ENCODE peak calls at places on chromosomes 4 and X, in seven cellular contexts. J, Y, W, V, G, E and H are unnamed samples.

GRCh38 chr4:93830090-93830818 is 1.7 kb downstream of the ATOH1 start:
- DNase-seq in J (no peak), Y (no peak), E (no peak), W (no peak), V (no peak), G (no peak), H (no peak)

GRCh38 chrX:23513121-23513520 is 154.2 kb upstream of the PRDX4 start:
- DNase-seq in G (no peak), J (no peak), Y (no peak), W (no peak), V (no peak), E (no peak), H (no peak)

GRCh38 chr4:148881860-148882643 is 439.8 kb upstream of the NR3C2 start:
- DNase-seq in E (no peak), G (no peak), V (no peak), W (no peak), Y (no peak), J (no peak), H (no peak)

GRCh38 chr4:8560265-8561047 is 19.7 kb upstream of the GPR78 start:
- DNase-seq in W (no peak), E (no peak), J (no peak), Y (no peak), G (no peak), V (no peak), H (no peak)

GRCh38 chr4:89929425-89930272 is 35.0 kb downstream of the MMRN1 start:
- DNase-seq in E (no peak), V (no peak), Y (no peak), J (no peak), W (peak; percentile 10), G (no peak), H (peak; percentile 23)

GRCh38 chr4:1232661-1233621 is 16.0 kb downstream of the CTBP1 start:
- DNase-seq in V (peak; percentile 61), E (no peak), W (no peak), J (no peak), Y (no peak), G (no peak), H (peak; percentile 70)

GRCh38 chr4:137390707-137391106 is 141.6 kb downstream of the PCDH18 start:
- DNase-seq in V (no peak), E (no peak), G (no peak), W (no peak), Y (no peak), J (no peak), H (no peak)

GRCh38 chrX:40504801-40505605 is 75.8 kb upstream of the ATP6AP2 start:
- DNase-seq in J (no peak), W (no peak), V (no peak), E (no peak), G (no peak), Y (no peak), H (peak; percentile 91)

GRCh38 chr4:153169811-153170210 is 34.4 kb upstream of the TRIM2 start:
- DNase-seq in G (no peak), J (no peak), Y (no peak), E (no peak), W (no peak), V (no peak), H (no peak)

GRCh38 chr4:102639602-102640001 is 121.2 kb downstream of the MANBA start:
- DNase-seq in V (no peak), E (no peak), Y (no peak), G (no peak), J (no peak), W (no peak), H (no peak)

GRCh38 chrX:68921937-68922456 is 93.2 kb downstream of the EFNB1 start:
- DNase-seq in V (no peak), W (no peak), J (no peak), Y (no peak), E (no peak), G (no peak), H (no peak)

GRCh38 chr4:135927651-135928050 is 1604.6 kb downstream of the PCDH18 start:
- DNase-seq in E (no peak), V (no peak), J (no peak), G (no peak), Y (no peak), W (no peak), H (no peak)

GRCh38 chr4:141390527-141391046 is 169.9 kb downstream of the ZNF330 start:
- DNase-seq in W (no peak), G (no peak), E (no peak), J (no peak), V (no peak), Y (no peak), H (no peak)

GRCh38 chrX:149284616-149285015 is 220.5 kb downstream of the IDS start:
- DNase-seq in E (no peak), V (no peak), W (no peak), G (no peak), J (no peak), Y (no peak), H (no peak)

GRCh38 chr4:145234086-145234694 is 53.8 kb upstream of the OTUD4 start:
- DNase-seq in Y (no peak), E (peak; percentile 77), W (peak; percentile 71), V (peak; percentile 54), G (peak; percentile 11), J (peak; percentile 5), H (peak; percentile 71)

GRCh38 chrX:71809886-71810285 is 46.7 kb downstream of the CXorf49B start:
- DNase-seq in J (no peak), G (no peak), E (no peak), V (no peak), Y (no peak), W (no peak), H (no peak)

GRCh38 chr4:108360857-108361820 is 192.4 kb upstream of the LEF1 start:
- DNase-seq in V (peak; percentile 26), G (no peak), Y (no peak), E (no peak), J (no peak), W (no peak), H (peak; percentile 67)

GRCh38 chr4:141455651-141456050 is 180.7 kb upstream of the IL15 start:
- DNase-seq in G (no peak), J (no peak), Y (no peak), E (no peak), V (no peak), W (no peak), H (no peak)

GRCh38 chr4:55312491-55313101 is 33.4 kb upstream of the SRD5A3 start:
- DNase-seq in Y (no peak), W (peak; percentile 9), V (peak; percentile 5), E (peak; percentile 72), J (no peak), G (no peak), H (peak; percentile 45)

GRCh38 chrX:150450519-150451177 is 87.5 kb downstream of the MAMLD1 start:
- DNase-seq in J (no peak), W (no peak), V (no peak), Y (no peak), E (no peak), G (no peak), H (no peak)

GRCh38 chrX:154734101-154734781 is 16.6 kb downstream of the GAB3 start:
- DNase-seq in Y (peak; percentile 48), J (no peak), E (no peak), G (peak; percentile 68), W (no peak), V (no peak), H (peak; percentile 48)

GRCh38 chrX:10168226-10168625 is 11.5 kb downstream of the CLCN4 start:
- DNase-seq in E (no peak), W (no peak), Y (no peak), V (no peak), G (no peak), J (no peak), H (peak; percentile 49)

GRCh38 chr4:184100297-184100885 is 117.3 kb downstream of the ENPP6 start:
- DNase-seq in V (peak; percentile 77), J (peak; percentile 1), G (no peak), W (peak; percentile 80), Y (no peak), E (peak; percentile 22), H (peak; percentile 46)

GRCh38 chr4:5973033-5973432 is 45.2 kb downstream of the C4orf50 start:
- DNase-seq in V (no peak), G (no peak), W (no peak), Y (no peak), E (no peak), J (no peak), H (no peak)

GRCh38 chr4:57064811-57065711 is 45.1 kb downstream of the IGFBP7 start:
- DNase-seq in W (no peak), G (no peak), Y (no peak), J (no peak), V (no peak), E (no peak), H (peak; percentile 55)